ENCODE peak calls at places on chromosomes 4 and X, in four cellular contexts. I is Caco-2, N is neural progenitor cell, C is fibroblast of lung. T is an unnamed sample.

GRCh38 chr4:147334478-147334877 is 146.4 kb upstream of the EDNRA start:
- DNase-seq in C (peak; percentile 60), N (no peak), I (no peak), T (no peak)

GRCh38 chrX:331145-331771 is 12.7 kb upstream of the GTPBP6 start:
- DNase-seq in N (peak; percentile 47), C (peak; percentile 33), I (no peak), T (no peak)

GRCh38 chr4:5544762-5545161 is 163.6 kb downstream of the EVC2 start:
- DNase-seq in N (no peak), I (no peak), C (no peak), T (no peak)

GRCh38 chrX:150486011-150486410 is 82.4 kb upstream of the MTM1 start:
- DNase-seq in C (peak; percentile 69), N (peak; percentile 72), I (peak; percentile 35), T (no peak)

GRCh38 chr4:76704133-76704881 is 193.6 kb downstream of the SOWAHB start:
- DNase-seq in I (peak; percentile 54), C (peak; percentile 86), N (no peak), T (no peak)

GRCh38 chr4:86910820-86911684 is 18.8 kb upstream of the C4orf36 start:
- DNase-seq in N (no peak), I (no peak), C (no peak), T (no peak)

GRCh38 chr4:54005475-54005874 is 58.9 kb downstream of the CHIC2 start:
- DNase-seq in I (no peak), C (peak; percentile 66), N (no peak), T (peak; percentile 2)

GRCh38 chr4:123603165-123603564 is 206.6 kb downstream of the SPRY1 start:
- DNase-seq in N (no peak), I (no peak), C (peak; percentile 66), T (no peak)

GRCh38 chrX:40291553-40291952 is 193.8 kb upstream of the BCOR start:
- DNase-seq in N (no peak), I (no peak), C (no peak), T (no peak)

GRCh38 chrX:51759055-51759454 is 15.8 kb downstream of the GSPT2 start:
- DNase-seq in C (no peak), N (no peak), I (no peak), T (no peak)

GRCh38 chr4:54872246-54872645 is 214.5 kb downstream of the KIT start:
- DNase-seq in I (no peak), C (no peak), N (no peak), T (no peak)

GRCh38 chr4:136505020-136505419 is 1027.3 kb downstream of the PCDH18 start:
- DNase-seq in C (no peak), N (peak; percentile 16), I (no peak), T (peak; percentile 10)

GRCh38 chr4:112895785-112896184 is 153.7 kb upstream of the ANK2 start:
- DNase-seq in N (peak; percentile 81), C (peak; percentile 27), I (no peak), T (peak; percentile 61)

GRCh38 chr4:108793413-108793812 is 30.6 kb upstream of the ETNPPL start:
- DNase-seq in N (no peak), C (no peak), I (no peak), T (no peak)

GRCh38 chr4:108135549-108136209 is 33.1 kb downstream of the LEF1 start:
- DNase-seq in I (no peak), C (no peak), N (peak; percentile 89), T (no peak)

GRCh38 chr4:156968479-156968984 is 3.1 kb downstream of the PDGFC start:
- DNase-seq in C (peak; percentile 89), I (peak; percentile 68), N (peak; percentile 69), T (peak; percentile 67)

GRCh38 chrX:39752820-39753219 is 344.9 kb downstream of the BCOR start:
- DNase-seq in N (no peak), C (peak; percentile 43), I (no peak), T (no peak)

GRCh38 chr4:140188975-140189374 is 35.0 kb upstream of the MAML3 start:
- DNase-seq in C (peak; percentile 86), N (no peak), I (no peak), T (peak; percentile 41)

GRCh38 chr4:89998350-89999098 is 103.9 kb downstream of the MMRN1 start:
- DNase-seq in I (no peak), N (peak; percentile 25), C (no peak), T (no peak)

GRCh38 chr4:146054676-146055075 is 116.1 kb upstream of the ZNF827 start:
- DNase-seq in C (no peak), N (no peak), I (no peak), T (no peak)

GRCh38 chrX:82087699-82088098 is 885.8 kb downstream of the SH3BGRL start:
- DNase-seq in I (no peak), C (no peak), N (no peak), T (no peak)

DNA sequence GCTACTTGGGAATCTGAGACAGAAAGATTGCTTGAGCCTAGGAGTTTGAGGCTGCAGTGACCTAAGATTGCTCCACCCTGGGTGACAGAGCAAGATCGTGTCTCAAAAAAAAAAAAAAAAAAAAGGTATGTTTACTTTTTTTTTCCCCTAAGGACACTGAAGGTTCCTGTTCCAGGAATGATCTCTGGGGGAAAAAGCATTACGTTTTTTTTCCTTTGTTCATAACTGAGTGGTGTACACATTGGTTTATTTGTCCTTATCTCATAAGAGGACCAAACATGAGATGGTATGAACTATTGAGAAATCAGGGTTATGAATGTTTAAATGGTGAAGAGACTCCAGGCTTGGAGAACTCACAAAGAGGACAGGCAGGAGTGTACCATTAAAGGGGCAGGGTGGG is 120.4 kb upstream of the IL1RAPL2 start:
- DNase-seq in I (no peak), N (no peak), C (no peak), T (no peak)
- TF ChIP-seq CTCF in I (no peak), N (no peak), C (no peak), T (no peak)

GRCh38 chr4:41256131-41256739 is 493 bp upstream of the UCHL1 start:
- DNase-seq in I (peak; percentile 29), N (peak; percentile 56), C (peak; percentile 70), T (no peak)

GRCh38 chr4:41258783-41259182 is 2.1 kb downstream of the UCHL1 start:
- DNase-seq in I (peak; percentile 59), N (peak; percentile 69), C (peak; percentile 81), T (peak; percentile 52)

GRCh38 chr4:41257257-41257900 is 651 bp downstream of the UCHL1 start:
- DNase-seq in N (peak; percentile 79), C (peak; percentile 55), I (peak; percentile 72), T (no peak)

GRCh38 chr4:41256740-41257256 is at the start of gene UCHL1:
- DNase-seq in I (peak; percentile 90), N (peak; percentile 97), C (peak; percentile 93), T (peak; percentile 56)

GRCh38 chr4:41257901-41258300 is 1.2 kb downstream of the UCHL1 start:
- DNase-seq in C (peak; percentile 4), N (peak; percentile 57), I (no peak), T (no peak)
- H3K36me3 ChIP-seq in C (peaks cover 3% of the 10 kb centered on the region), N (peaks cover 20% of the 10 kb centered on the region), I (no peaks in the 10 kb centered on the region), T (peaks cover 3% of the 10 kb centered on the region)

GRCh38 chr4:1006856-1007255 is 4.6 kb upstream of the FGFRL1 start:
- DNase-seq in N (no peak), C (no peak), I (no peak), T (no peak)
- TF ChIP-seq CTCF in N (no peak), C (no peak), I (no peak), T (no peak)

DNA sequence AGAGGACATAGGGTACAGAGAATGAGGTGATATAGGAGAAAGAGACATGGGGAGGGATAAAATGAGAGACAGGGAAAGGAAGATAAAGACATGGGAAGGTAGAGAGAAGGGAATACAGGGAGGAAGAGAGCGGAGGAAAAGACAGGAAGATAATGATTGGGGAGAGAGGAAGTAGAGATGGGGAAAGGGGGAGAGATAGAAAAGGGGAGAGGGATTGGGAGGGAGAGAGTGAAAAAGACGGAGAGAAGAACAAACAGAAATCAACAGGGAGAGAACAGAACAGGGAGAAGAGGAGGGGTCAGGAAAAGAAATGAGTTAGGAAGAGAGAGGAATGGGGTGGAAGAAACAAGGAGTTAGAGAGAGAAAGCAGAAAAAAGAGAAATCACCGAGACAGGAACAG is 4.6 kb downstream of the GRIPAP1 start:
- DNase-seq in C (no peak), N (no peak), I (no peak), T (no peak)
- H3K36me3 ChIP-seq in C (no peaks in the 10 kb centered on the region), N (no peaks in the 10 kb centered on the region), I (no peaks in the 10 kb centered on the region), T (no peaks in the 10 kb centered on the region)